ENCODE peak calls at places on chromosomes 4 and X, in ten cellular contexts. Z, F, D, B, N, S, J, P, C and T are unnamed samples.

GRCh38 chr4:164949448-164950118 is 27.9 kb downstream of the TRIM61 start:
- DNase-seq in Z (no peak), F (no peak), D (no peak), B (peak), N (no peak), S (no peak), J (no peak), P (no peak), C (no peak), T (no peak)

GRCh38 chr4:86957214-86957613 is 22.4 kb downstream of the AFF1 start:
- DNase-seq in Z (no peak), F (no peak), D (peak), B (no peak), N (no peak), S (peak), J (no peak), P (no peak), C (no peak), T (no peak)

GRCh38 chr4:150215601-150216000 is 137.4 kb downstream of the DCLK2 start:
- DNase-seq in Z (no peak), F (no peak), D (no peak), B (no peak), N (no peak), S (no peak), J (no peak), P (no peak), C (no peak), T (peak)

GRCh38 chrX:3717742-3718420 is 4.4 kb upstream of the PRKX start:
- DNase-seq in Z (no peak), F (no peak), D (peak), B (no peak), N (no peak), S (no peak), J (no peak), P (no peak), C (no peak), T (no peak)

GRCh38 chrX:111254896-111255693 is 15.2 kb downstream of the CAPN6 start:
- DNase-seq in Z (no peak), F (no peak), D (no peak), B (no peak), N (no peak), S (no peak), J (no peak), P (no peak), C (no peak), T (no peak)

GRCh38 chr4:166091914-166092510 is 219.0 kb downstream of the TLL1 start:
- DNase-seq in Z (no peak), F (no peak), D (peak), B (peak), N (no peak), S (no peak), J (no peak), P (no peak), C (peak), T (peak)

GRCh38 chr4:56908206-56909082 is 744 bp downstream of the REST start:
- DNase-seq in Z (peak), F (peak), D (peak), B (peak), N (peak), S (peak), J (peak), P (peak), C (peak), T (peak)

GRCh38 chrX:80207327-80207726 is 192.8 kb downstream of the TBX22 start:
- DNase-seq in Z (no peak), F (no peak), D (no peak), B (no peak), N (no peak), S (no peak), J (no peak), P (no peak), C (no peak), T (no peak)

GRCh38 chr4:16752150-16752549 is 146.3 kb downstream of the LDB2 start:
- DNase-seq in Z (no peak), F (no peak), D (peak), B (peak), N (no peak), S (no peak), J (no peak), P (no peak), C (no peak), T (no peak)

GRCh38 chrX:54807524-54808108 is at the start of gene MAGED2:
- DNase-seq in Z (peak), F (peak), D (peak), B (peak), N (no peak), S (no peak), J (no peak), P (no peak), C (peak), T (peak)

GRCh38 chr4:127775843-127776242 is 6.3 kb upstream of the HSPA4L start:
- DNase-seq in Z (no peak), F (no peak), D (no peak), B (no peak), N (no peak), S (no peak), J (no peak), P (no peak), C (no peak), T (no peak)

GRCh38 chrX:115330498-115331138 is 41.1 kb downstream of the LUZP4 start:
- DNase-seq in Z (no peak), F (no peak), D (peak), B (peak), N (peak), S (no peak), J (no peak), P (no peak), C (peak), T (peak)

GRCh38 chr4:84503495-84504437 is 4.7 kb upstream of the NKX6-1 start:
- DNase-seq in Z (no peak), F (no peak), D (peak), B (peak), N (no peak), S (peak), J (no peak), P (no peak), C (no peak), T (peak)

GRCh38 chr4:87981505-87981904 is 6.0 kb downstream of the SPP1 start:
- DNase-seq in Z (no peak), F (no peak), D (no peak), B (no peak), N (no peak), S (no peak), J (no peak), P (no peak), C (no peak), T (no peak)

GRCh38 chr4:17707671-17708070 is 73.8 kb downstream of the FAM184B start:
- DNase-seq in Z (no peak), F (no peak), D (no peak), B (no peak), N (no peak), S (no peak), J (no peak), P (no peak), C (no peak), T (no peak)